ENCODE peak calls at places on chromosomes 4 and X, in seven cellular contexts. H, Y, C, J, W, E and X are unnamed samples. For H3K4me1 and H3K9me3, the result is how much of the 10 kb centered on the place peaks cover.

GRCh38 chr4:81652069-81652478 is 180.4 kb upstream of the RASGEF1B start:
- DNase-seq in J (no peak), H (no peak), E (no peak), W (no peak), C (no peak), Y (no peak), X (peak)

GRCh38 chr4:165970703-165971420 is 97.8 kb downstream of the TLL1 start:
- DNase-seq in J (no peak), E (no peak), H (no peak), Y (no peak), W (no peak), C (no peak), X (no peak)

GRCh38 chrX:19776753-19777152 is 110.6 kb downstream of the SH3KBP1 start:
- DNase-seq in C (no peak), H (no peak), J (no peak), E (no peak), W (no peak), Y (no peak), X (no peak)

GRCh38 chr4:30103455-30103854 is 616.7 kb upstream of the PCDH7 start:
- DNase-seq in J (no peak), C (no peak), W (no peak), H (no peak), E (no peak), Y (no peak), X (no peak)

GRCh38 chrX:11305641-11306040 is 12.4 kb downstream of the AMELX start:
- DNase-seq in C (no peak), Y (no peak), H (no peak), E (no peak), W (no peak), J (no peak), X (no peak)

GRCh38 chr4:2042207-2042946 is 16.8 kb upstream of the NAT8L start:
- DNase-seq in C (peak), W (no peak), Y (peak), H (peak), J (no peak), E (no peak), X (no peak)

GRCh38 chr4:107740950-107741701 is 21.1 kb upstream of the PAPSS1 start:
- DNase-seq in W (no peak), H (no peak), E (no peak), C (peak), Y (no peak), J (peak), X (no peak)

GRCh38 chr4:124426279-124426678 is 286.3 kb downstream of the ANKRD50 start:
- DNase-seq in Y (no peak), W (no peak), J (no peak), C (no peak), H (no peak), E (no peak), X (no peak)

GRCh38 chr4:169254546-169254983 is 16.2 kb downstream of the SH3RF1 start:
- DNase-seq in Y (no peak), H (no peak), J (peak), W (peak), E (peak), C (peak), X (peak)

GRCh38 chr4:95267081-95267480 is 281.7 kb downstream of the UNC5C start:
- DNase-seq in E (no peak), C (no peak), H (no peak), J (no peak), W (peak), Y (no peak), X (peak)

GRCh38 chr4:3045500-3045850 is 28.9 kb downstream of the HTT-AS start:
- DNase-seq in E (no peak), C (no peak), Y (no peak), W (peak), H (peak), J (no peak), X (no peak)

GRCh38 chr4:77040856-77041576 is 34.8 kb downstream of the CCNI start:
- DNase-seq in C (no peak), H (no peak), W (no peak), E (no peak), J (no peak), Y (no peak), X (no peak)

GRCh38 chr4:77043507-77044131 is 32.2 kb downstream of the CCNI start:
- DNase-seq in H (no peak), C (no peak), Y (peak), E (no peak), J (peak), W (no peak), X (peak)

GRCh38 chr4:77047037-77047436 is 28.8 kb downstream of the CCNI start:
- DNase-seq in H (no peak), J (no peak), E (no peak), W (no peak), Y (no peak), C (no peak), X (peak)

GRCh38 chr4:77044458-77045124 is 31.2 kb downstream of the CCNI start:
- DNase-seq in C (no peak), H (no peak), W (peak), Y (peak), E (no peak), J (no peak), X (peak)

GRCh38 chr4:77045490-77045889 is 30.3 kb downstream of the CCNI start:
- DNase-seq in Y (no peak), H (no peak), W (peak), J (no peak), E (no peak), C (no peak), X (peak)
- TF ChIP-seq CTCF in Y (no peak), H (no peak), W (no peak), J (no peak), E (no peak), C (peak), X (peak)

DNA sequence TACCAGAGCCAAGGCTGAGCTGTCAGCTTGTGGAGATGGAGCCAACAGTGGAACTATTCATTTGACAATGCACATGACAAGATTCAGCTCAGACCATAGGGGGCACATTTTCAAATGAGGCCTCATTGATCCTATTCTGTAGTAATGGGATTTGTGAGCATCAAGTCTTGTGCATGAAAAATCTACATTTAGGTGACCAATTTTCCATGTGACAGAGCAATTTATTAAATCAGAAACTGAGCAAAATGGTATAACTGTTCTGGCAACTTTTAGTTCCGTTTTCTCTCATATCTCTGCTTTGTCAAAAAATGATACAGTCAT is 108.5 kb upstream of the PCDH18 start:
- DNase-seq in H (no peak), Y (no peak), J (no peak), C (no peak), W (no peak), E (no peak), X (no peak)
- H3K4me1 ChIP-seq in H (under half), Y (under half), J (under half), C (under half), W (under half), E (under half), X (under half)

GRCh38 chrX:67614414-67614813 is 70.6 kb downstream of the AR start:
- DNase-seq in J (no peak), H (no peak), C (no peak), W (peak), E (no peak), Y (no peak), X (peak)

GRCh38 chrX:67613366-67613765 is 69.5 kb downstream of the AR start:
- DNase-seq in Y (no peak), C (no peak), H (no peak), E (no peak), W (no peak), J (no peak), X (peak)

GRCh38 chrX:67610282-67610681 is 66.5 kb downstream of the AR start:
- DNase-seq in H (no peak), E (no peak), C (no peak), J (no peak), Y (no peak), W (no peak), X (no peak)

GRCh38 chrX:67612231-67612630 is 68.4 kb downstream of the AR start:
- DNase-seq in W (peak), E (no peak), J (no peak), C (no peak), H (no peak), Y (peak), X (no peak)

GRCh38 chrX:67614006-67614405 is 70.2 kb downstream of the AR start:
- DNase-seq in W (no peak), E (no peak), J (no peak), C (no peak), H (no peak), Y (no peak), X (no peak)
- H3K9me3 ChIP-seq in W (under half), E (under half), J (under half), C (under half), H (under half), Y (under half), X (under half)

DNA sequence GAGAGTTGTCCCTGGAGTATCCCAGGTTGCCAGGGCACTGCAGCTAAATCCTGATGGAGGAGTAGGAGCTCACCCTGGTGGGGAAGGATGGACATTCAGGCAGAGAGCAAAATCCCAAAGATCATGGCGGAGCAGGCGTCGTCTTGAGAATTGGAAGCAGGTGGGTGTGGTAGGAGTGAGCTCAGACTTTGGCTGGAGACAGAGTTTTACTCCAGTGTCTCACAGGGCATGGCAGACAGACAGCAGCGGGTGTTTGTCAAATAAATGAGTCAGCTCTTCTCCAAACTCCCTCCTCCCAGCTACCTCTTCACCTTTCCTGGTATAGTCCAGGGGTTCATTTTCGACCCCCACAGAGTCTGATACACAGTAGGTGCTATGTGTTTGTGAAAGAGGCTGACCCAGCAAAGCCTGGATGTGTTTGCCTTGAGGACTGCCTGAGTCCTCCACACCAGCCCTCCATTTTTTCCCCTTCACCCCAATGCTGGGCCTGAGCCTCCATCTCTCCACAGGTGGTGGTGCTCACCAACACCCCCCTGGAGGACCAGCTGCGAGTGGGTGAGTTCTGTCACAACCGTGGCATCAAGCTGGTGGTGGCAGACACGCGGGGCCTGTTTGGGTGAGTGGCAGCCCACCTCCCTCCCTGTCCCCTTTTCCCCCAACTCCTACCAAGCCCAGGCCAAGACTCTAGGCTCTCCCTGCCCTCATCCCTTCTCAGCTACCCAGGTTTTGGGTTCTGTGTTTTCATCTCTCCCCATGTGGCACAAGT is 6.9 kb downstream of the UBA1 start:
- DNase-seq in H (no peak), Y (peak), J (peak), W (peak), E (no peak), C (no peak), X (no peak)
- TF ChIP-seq CTCF in H (no peak), Y (peak), J (no peak), W (no peak), E (no peak), C (peak), X (peak)

GRCh38 chr4:113179996-113180395 is 130.5 kb downstream of the ANK2 start:
- DNase-seq in E (no peak), W (no peak), H (no peak), C (no peak), J (no peak), Y (no peak), X (no peak)

GRCh38 chr4:113179091-113179490 is 129.6 kb downstream of the ANK2 start:
- DNase-seq in J (no peak), C (no peak), Y (no peak), E (no peak), W (no peak), H (no peak), X (no peak)

GRCh38 chr4:113181289-113182007 is 132.0 kb downstream of the ANK2 start:
- DNase-seq in J (no peak), E (no peak), W (no peak), Y (peak), H (no peak), C (no peak), X (no peak)

GRCh38 chr4:113186960-113187757 is 137.7 kb downstream of the ANK2 start:
- DNase-seq in E (no peak), J (no peak), C (no peak), Y (no peak), W (no peak), H (no peak), X (no peak)

DNA sequence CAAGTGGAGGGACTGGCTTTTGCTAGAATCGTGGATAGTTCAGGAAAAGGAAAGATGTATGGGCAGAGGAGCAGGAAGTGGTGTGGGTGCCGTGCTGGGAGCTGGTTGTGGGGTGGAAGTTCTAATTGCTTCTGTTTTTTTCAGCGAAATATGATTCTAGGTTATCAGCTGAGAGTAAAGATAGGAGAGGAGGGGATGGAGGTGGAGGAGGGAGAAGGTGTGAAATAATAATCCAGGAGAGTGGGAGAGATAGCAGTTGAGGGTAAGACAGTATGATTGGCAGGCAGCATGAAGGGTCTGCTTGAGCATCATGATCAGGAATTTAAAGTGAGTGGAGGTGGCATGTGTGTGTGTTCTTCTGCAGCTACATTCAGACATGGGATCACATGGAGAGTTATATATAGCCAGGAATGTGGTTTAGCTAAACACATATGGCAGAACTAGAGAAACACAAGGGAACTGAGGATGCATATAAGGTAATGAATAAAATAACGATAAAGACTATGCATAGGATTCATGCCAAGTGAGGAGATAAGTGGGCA is 133.7 kb downstream of the ANK2 start:
- DNase-seq in W (no peak), E (no peak), Y (no peak), C (no peak), J (no peak), H (no peak), X (no peak)
- H3K4me1 ChIP-seq in W (under half), E (under half), Y (under half), C (under half), J (under half), H (under half), X (under half)

GRCh38 chrX:70346671-70347070 is 56.8 kb downstream of the KIF4A start:
- DNase-seq in H (no peak), W (no peak), Y (no peak), E (no peak), J (no peak), C (no peak), X (no peak)
- H3K9me3 ChIP-seq in H (under half), W (under half), Y (under half), E (under half), J (under half), C (under half), X (under half)

DNA sequence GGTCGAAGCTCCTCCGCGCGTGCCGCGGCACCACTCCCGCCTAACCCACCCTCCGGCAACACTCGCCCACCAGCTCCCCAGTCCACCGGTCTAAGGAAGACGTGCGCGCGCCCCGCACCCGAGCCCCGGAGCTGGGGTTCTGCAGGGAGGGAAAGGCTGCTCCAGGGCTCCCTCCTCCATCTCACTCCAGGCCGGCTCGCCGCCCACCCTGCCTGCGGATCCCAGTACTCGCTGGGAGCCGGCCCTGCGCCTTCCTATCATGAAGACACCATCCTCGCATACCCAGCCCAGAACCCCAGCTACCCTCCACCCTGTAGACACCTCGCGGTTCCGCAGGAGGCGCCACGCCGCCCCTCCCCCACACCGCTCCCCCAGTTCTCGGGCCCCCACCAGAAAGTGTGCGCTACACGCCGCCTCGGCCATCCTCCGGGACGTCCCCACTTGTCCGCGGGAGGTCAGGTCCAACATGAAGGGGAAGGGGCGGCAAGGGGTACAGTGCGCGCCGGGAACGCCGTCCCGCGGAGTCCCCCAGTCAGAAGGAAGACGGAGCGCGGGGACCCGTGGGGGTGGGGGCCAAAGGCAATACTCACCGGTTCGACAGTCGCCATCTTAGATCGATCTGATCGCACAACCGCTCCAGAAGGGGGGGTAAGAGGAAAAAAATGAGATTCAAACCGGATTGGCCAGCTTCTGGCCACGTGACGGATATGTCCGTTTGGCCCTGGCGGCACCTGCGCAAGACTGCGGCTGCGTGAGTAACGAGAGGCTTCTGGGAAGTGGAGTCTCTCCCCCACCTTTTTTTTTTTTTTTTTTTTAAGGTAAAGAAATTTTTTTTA is at the start of gene EIF4E:
- DNase-seq in E (peak), Y (peak), H (peak), J (peak), C (peak), W (peak), X (peak)
- TF ChIP-seq CTCF in E (peak), Y (peak), H (peak), J (peak), C (peak), W (no peak), X (no peak)

GRCh38 chr4:74424111-74424510 is 20.8 kb upstream of the AREG start:
- DNase-seq in E (no peak), C (no peak), W (no peak), Y (no peak), J (no peak), H (no peak), X (no peak)
- H3K4me1 ChIP-seq in E (under half), C (under half), W (under half), Y (under half), J (under half), H (under half), X (under half)

GRCh38 chr4:10381146-10381545 is 76.1 kb downstream of the ZNF518B start:
- DNase-seq in J (no peak), Y (no peak), W (no peak), C (no peak), H (no peak), E (no peak), X (no peak)
- H3K9me3 ChIP-seq in J (under half), Y (under half), W (under half), C (under half), H (under half), E (under half), X (under half)

DNA sequence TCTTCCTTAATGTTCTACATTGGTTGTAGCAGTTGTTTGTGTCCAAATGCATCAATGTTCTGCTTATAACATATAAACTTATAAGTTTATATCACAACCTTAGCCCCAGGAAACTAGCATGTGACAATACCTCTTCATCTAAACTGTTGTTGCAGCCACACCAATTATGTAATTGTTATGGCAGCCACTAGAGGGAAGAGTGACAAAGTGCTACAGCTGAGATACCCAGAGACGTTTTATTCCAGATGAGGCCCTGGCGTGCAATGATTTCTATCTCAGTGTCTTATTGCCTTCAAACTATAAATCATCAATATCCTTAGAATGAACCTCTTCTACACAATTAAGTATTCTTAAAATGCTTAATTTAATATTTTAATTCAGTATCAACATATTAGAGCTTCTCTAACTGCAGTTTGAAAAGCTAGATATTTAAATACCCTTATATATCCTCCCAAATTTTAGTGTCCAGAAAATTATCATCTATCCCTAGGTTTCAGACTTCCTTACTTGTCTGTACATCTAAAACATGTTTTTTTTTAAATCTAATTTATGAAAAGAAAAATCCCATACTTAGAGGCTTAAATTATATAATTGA is 171.6 kb downstream of the PCDH10 start:
- DNase-seq in Y (peak), E (no peak), J (no peak), H (no peak), W (peak), C (peak), X (peak)
- TF ChIP-seq CTCF in Y (peak), E (peak), J (peak), H (peak), W (peak), C (peak), X (peak)